ENCODE peak calls at places on chromosomes 6 and 20, in four cellular contexts. E is H1, H is GM12878, B is HepG2. P is an unnamed sample.

GRCh38 chr6:148747493-148748160 is 797 bp downstream of the UST start:
- DNase-seq in H (no peak), E (peak; percentile 33), B (no peak), P (peak; percentile 15)

GRCh38 chr6:75852721-75853120 is 103.7 kb downstream of the MYO6 start:
- DNase-seq in H (no peak), B (no peak), E (no peak), P (no peak)

GRCh38 chr6:129215246-129215645 is 332.3 kb downstream of the LAMA2 start:
- DNase-seq in E (no peak), H (no peak), B (no peak), P (no peak)

GRCh38 chr6:70846207-70846835 is 110.5 kb downstream of the B3GAT2 start:
- DNase-seq in E (no peak), H (no peak), B (no peak), P (no peak)

GRCh38 chr20:25486377-25486776 is 78.9 kb downstream of the GINS1 start:
- DNase-seq in B (no peak), H (no peak), E (no peak), P (peak; percentile 61)

GRCh38 chr6:51459958-51460357 is 627.5 kb downstream of the PKHD1 start:
- DNase-seq in H (peak; percentile 73), E (no peak), B (no peak), P (no peak)

GRCh38 chr20:63253438-63254236 is 626 bp downstream of the NKAIN4 start:
- DNase-seq in B (no peak), H (no peak), E (no peak), P (peak; percentile 65)

GRCh38 chr6:160137989-160138835 is 16.6 kb downstream of the SLC22A1 start:
- DNase-seq in B (peak; percentile 57), E (no peak), H (peak; percentile 23), P (peak; percentile 54)

GRCh38 chr20:48107560-48107959 is 322.3 kb upstream of the SULF2 start:
- DNase-seq in E (no peak), B (no peak), H (no peak), P (no peak)

GRCh38 chr6:156866181-156866862 is 89.1 kb downstream of the ARID1B start:
- DNase-seq in B (no peak), H (no peak), E (no peak), P (no peak)

GRCh38 chr6:102023977-102024657 is 630.6 kb downstream of the GRIK2 start:
- DNase-seq in H (no peak), E (no peak), B (no peak), P (no peak)

DNA sequence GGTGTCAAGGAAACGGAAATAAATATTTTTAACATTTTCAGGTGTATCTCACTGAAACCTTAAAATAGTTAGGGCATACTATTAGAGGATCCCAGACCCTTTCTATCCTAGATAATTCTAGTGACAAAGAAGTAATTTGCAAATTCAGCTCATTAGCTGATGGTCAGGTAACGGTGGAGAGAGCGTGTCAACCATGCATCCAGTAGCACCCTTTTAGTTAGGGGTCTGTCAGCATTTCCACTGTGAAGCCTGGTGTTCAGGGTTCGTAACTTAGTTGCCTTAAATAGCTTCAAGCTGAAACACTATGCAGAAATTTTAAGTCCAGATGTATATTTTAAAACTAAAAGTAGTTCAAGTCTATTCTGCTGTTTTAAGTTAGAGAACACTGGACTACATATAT is 48.5 kb upstream of the SUPT3H start:
- DNase-seq in B (no peak), E (no peak), H (no peak), P (no peak)
- TF ChIP-seq YY1 in B (no peak), E (no peak), H (no peak), P (no peak)

DNA sequence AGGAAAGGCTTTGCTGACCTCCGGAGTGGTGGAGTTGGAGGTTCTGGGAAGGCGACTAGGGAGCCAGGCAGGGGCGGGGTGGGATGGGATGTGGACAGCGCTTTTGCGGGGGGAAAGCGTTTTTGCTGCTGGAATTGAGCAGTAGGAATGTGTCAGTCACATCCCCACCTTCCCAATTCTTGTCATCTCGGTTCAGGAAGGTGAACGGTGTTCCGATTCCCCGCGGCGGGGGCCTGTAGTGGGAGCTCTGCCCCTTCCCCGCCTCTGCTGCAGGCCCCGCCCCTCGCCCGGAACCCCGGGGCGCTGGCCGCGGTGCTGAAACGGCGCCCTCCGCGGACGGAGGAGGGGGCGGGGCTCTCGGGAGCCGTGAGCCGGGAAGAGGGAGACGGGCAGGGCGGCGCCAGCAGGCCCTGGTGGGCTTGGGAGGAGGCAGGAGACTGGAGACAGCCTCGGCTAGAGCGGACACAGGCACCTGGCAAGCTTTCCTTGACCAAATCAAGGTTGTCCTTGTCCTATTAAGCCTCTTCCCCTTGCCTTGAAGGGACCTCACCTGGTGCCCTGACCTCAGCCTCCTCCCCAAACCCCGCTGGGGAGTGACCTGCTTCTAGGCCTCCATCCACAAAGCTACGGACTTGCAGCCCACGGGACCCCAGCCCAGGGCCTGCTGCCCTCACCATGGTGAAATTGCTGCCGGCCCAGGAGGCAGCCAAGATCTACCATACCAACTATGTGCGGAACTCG is at the start of gene LHFPL5:
- DNase-seq in E (peak; percentile 19), B (peak; percentile 32), H (no peak), P (peak; percentile 95)
- TF ChIP-seq TCF12 in E (no peak), B (peak; percentile 92), H (no peak), P (no peak)

DNA sequence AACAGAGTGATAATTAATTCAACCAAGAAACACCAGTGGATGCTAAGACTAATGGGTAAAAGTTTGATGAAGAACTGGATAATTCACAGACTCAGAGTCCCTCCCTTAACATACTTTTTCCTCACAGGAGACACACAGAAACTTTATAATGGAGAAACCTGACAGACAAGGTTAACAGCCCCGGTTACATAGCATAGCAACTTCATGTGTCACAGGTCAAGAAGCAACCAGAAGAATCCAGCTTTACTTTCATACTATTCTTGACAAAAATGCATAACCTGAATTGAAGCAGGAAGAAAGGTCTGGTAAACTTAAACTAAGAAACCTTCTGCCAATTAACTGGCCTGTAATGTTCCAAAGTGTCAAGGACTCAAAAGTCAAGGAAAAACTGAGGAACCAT is 375.9 kb downstream of the RNF144B start:
- DNase-seq in B (no peak), H (no peak), E (no peak), P (no peak)
- TF ChIP-seq YY1 in B (no peak), H (no peak), E (no peak), P (no peak)

GRCh38 chr6:7762758-7763157 is 36.9 kb downstream of the BMP6 start:
- DNase-seq in H (no peak), E (no peak), B (no peak), P (no peak)

GRCh38 chr6:7761047-7761446 is 35.1 kb downstream of the BMP6 start:
- DNase-seq in H (no peak), B (no peak), E (no peak), P (no peak)

GRCh38 chr6:7759319-7759718 is 33.4 kb downstream of the BMP6 start:
- DNase-seq in H (no peak), B (no peak), E (no peak), P (no peak)

GRCh38 chr6:7763896-7764295 is 38.0 kb downstream of the BMP6 start:
- DNase-seq in B (no peak), E (no peak), H (no peak), P (no peak)

GRCh38 chr6:7758456-7758855 is 32.6 kb downstream of the BMP6 start:
- DNase-seq in H (no peak), B (no peak), E (no peak), P (no peak)
- TF ChIP-seq TCF12 in H (no peak), B (no peak), E (no peak), P (no peak)

GRCh38 chr6:117976030-117976651 is 69.1 kb downstream of the SLC35F1 start:
- DNase-seq in B (peak; percentile 61), H (no peak), E (no peak), P (peak; percentile 34)
- TF ChIP-seq YY1 in B (no peak), H (no peak), E (no peak), P (no peak)

GRCh38 chr20:11076434-11076833 is 402.6 kb upstream of the JAG1 start:
- DNase-seq in E (no peak), B (no peak), H (no peak), P (peak; percentile 28)
- TF ChIP-seq TCF12 in E (no peak), B (no peak), H (no peak), P (no peak)

GRCh38 chr6:10720229-10720959 is 2.5 kb upstream of the TMEM14C start:
- DNase-seq in H (no peak), E (no peak), B (peak; percentile 24), P (peak; percentile 22)
- TF ChIP-seq YY1 in H (no peak), E (no peak), B (peak; percentile 30), P (no peak)

GRCh38 chr20:33059741-33060390 is 6.2 kb downstream of the BPIFB3 start:
- DNase-seq in B (no peak), H (no peak), E (no peak), P (no peak)

GRCh38 chr20:33062750-33063149 is 9.0 kb downstream of the BPIFB3 start:
- DNase-seq in E (no peak), H (no peak), B (no peak), P (no peak)

GRCh38 chr20:33062105-33062629 is 8.5 kb downstream of the BPIFB3 start:
- DNase-seq in E (no peak), B (no peak), H (no peak), P (no peak)

GRCh38 chr20:33063271-33063670 is 9.6 kb downstream of the BPIFB3 start:
- DNase-seq in H (no peak), B (no peak), E (no peak), P (no peak)

DNA sequence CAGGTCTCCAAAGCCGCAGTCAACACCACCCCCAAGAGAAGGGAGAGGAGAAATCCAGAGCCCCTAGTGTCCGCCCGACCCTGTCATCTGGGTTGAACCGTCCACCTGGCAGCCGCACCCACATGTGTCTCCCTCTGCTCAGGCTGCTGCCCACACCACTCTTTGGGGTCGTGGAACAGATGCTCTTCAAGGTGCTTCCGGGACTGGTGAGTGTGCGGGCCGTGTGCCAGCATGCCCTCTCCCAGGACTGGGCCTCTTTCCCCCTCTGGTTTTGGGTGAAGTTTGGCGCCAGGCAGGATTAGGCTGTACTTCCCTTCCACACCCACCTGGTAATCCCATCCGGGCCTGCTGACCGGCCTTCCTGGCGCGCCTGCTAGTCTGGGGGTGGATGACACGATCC is 7.9 kb downstream of the BPIFB3 start:
- DNase-seq in B (no peak), H (no peak), E (no peak), P (no peak)
- TF ChIP-seq TCF12 in B (no peak), H (no peak), E (no peak), P (no peak)